ENCODE peak calls at places on chromosome 15, in four cellular contexts. D, C, K and P are unnamed samples.

GRCh38 chr15:36680751-36681150 is 101.3 kb downstream of the CDIN1 start:
- DNase-seq in D (no peak), C (no peak), K (no peak), P (no peak)

GRCh38 chr15:61137139-61137792 is 91.8 kb downstream of the RORA start:
- DNase-seq in D (no peak), C (no peak), K (no peak), P (no peak)

GRCh38 chr15:92883643-92884458 is 16.3 kb upstream of the CHD2 start:
- DNase-seq in D (no peak), C (no peak), K (peak; percentile 62), P (no peak)

GRCh38 chr15:66515901-66516322 is 10.8 kb downstream of the ZWILCH start:
- DNase-seq in D (no peak), C (no peak), K (no peak), P (no peak)

GRCh38 chr15:54576303-54576935 is 598.2 kb downstream of the UNC13C start:
- DNase-seq in D (no peak), C (no peak), K (no peak), P (no peak)

GRCh38 chr15:85899927-85900326 is 105.2 kb upstream of the KLHL25 start:
- DNase-seq in D (no peak), C (no peak), K (no peak), P (no peak)

GRCh38 chr15:91867581-91868026 is 14.1 kb downstream of the SLCO3A1 start:
- DNase-seq in D (peak; percentile 78), C (no peak), K (peak; percentile 87), P (no peak)

GRCh38 chr15:36982441-36982840 is 117.9 kb downstream of the MEIS2 start:
- DNase-seq in D (no peak), C (no peak), K (peak; percentile 31), P (no peak)

GRCh38 chr15:84929795-84930371 is 45.4 kb downstream of the SLC28A1 start:
- DNase-seq in D (peak; percentile 71), C (peak; percentile 67), K (peak; percentile 72), P (peak; percentile 90)

DNA sequence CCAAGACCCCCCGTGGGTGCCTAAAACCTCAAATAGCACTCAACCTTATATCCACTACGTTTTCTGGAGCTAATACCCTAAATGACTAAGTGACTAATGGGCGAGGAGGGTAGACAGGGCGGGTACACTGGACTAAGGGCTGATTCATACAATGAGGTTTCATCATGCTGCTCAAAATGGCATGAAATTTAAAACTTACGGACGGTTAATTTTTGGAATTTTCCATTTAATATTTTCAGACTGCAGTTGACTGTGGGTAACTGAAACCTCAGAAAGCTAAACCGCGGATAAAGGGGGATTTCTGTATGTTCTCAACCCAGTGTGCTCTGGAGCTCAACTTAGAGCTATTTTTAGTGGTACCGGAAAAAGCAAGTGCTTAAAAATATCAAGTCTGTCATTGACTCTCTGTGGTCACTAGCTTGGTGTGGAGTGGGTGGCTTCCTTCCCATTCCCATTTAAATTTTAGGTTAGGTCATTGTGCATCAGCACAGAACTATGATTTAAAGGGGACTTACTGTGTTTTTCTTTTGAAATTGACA is 72.9 kb downstream of the LRRC28 start:
- DNase-seq in D (peak; percentile 51), C (no peak), K (peak; percentile 83), P (no peak)
- TF ChIP-seq MAZ in D (no peak), C (no peak), K (peak; percentile 7), P (no peak)

GRCh38 chr15:77867266-77868047 is 210.1 kb downstream of the TBC1D2B start:
- DNase-seq in D (no peak), C (no peak), K (no peak), P (no peak)

GRCh38 chr15:77865701-77866100 is 211.8 kb downstream of the TBC1D2B start:
- DNase-seq in D (no peak), C (no peak), K (no peak), P (no peak)

GRCh38 chr15:77865106-77865630 is 212.3 kb downstream of the TBC1D2B start:
- DNase-seq in D (no peak), C (no peak), K (no peak), P (no peak)

GRCh38 chr15:77866186-77866585 is 211.3 kb downstream of the TBC1D2B start:
- DNase-seq in D (no peak), C (no peak), K (no peak), P (no peak)

GRCh38 chr15:77866596-77867125 is 210.8 kb downstream of the TBC1D2B start:
- DNase-seq in D (no peak), C (no peak), K (no peak), P (no peak)
- TF ChIP-seq MAZ in D (no peak), C (no peak), K (no peak), P (no peak)

GRCh38 chr15:76059320-76060097 is at the start of gene TMEM266:
- DNase-seq in D (peak; percentile 54), C (peak; percentile 91), K (peak; percentile 5), P (no peak)
- TF ChIP-seq MAZ in D (no peak), C (no peak), K (no peak), P (no peak)

DNA sequence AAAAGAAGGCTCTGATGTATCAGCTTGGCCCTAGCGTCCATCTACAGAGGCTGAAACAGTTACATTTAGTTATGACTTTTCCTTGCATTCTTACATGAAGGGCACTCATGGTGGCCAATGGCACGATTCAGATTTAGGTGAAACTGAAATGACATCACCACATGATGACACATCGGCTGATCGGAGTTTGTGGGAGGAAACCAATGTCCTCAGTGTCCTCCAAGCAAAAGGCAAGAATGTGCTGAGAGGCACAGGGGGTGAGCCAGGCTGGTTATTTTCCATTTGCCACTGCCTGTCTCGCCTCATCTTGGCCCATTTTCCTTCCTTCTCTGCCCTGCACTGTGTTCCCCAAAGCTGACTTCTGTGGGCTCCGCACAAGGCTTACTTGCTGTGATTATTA is 34.4 kb downstream of the TARS3 start:
- DNase-seq in D (no peak), C (no peak), K (peak; percentile 68), P (no peak)
- TF ChIP-seq MAZ in D (no peak), C (no peak), K (no peak), P (no peak)

GRCh38 chr15:31469801-31470545 is 143.3 kb downstream of the KLF13 start:
- DNase-seq in D (no peak), C (no peak), K (no peak), P (no peak)
- TF ChIP-seq MAZ in D (no peak), C (no peak), K (no peak), P (no peak)

GRCh38 chr15:99322643-99323405 is 71.5 kb downstream of the LRRC28 start:
- DNase-seq in D (no peak), C (no peak), K (peak; percentile 47), P (peak; percentile 53)

GRCh38 chr15:99328673-99329072 is 77.4 kb downstream of the LRRC28 start:
- DNase-seq in D (no peak), C (no peak), K (no peak), P (peak; percentile 41)

GRCh38 chr15:99321477-99321876 is 70.2 kb downstream of the LRRC28 start:
- DNase-seq in D (no peak), C (no peak), K (no peak), P (no peak)

GRCh38 chr15:99324700-99325099 is 73.4 kb downstream of the LRRC28 start:
- DNase-seq in D (no peak), C (no peak), K (no peak), P (no peak)

DNA sequence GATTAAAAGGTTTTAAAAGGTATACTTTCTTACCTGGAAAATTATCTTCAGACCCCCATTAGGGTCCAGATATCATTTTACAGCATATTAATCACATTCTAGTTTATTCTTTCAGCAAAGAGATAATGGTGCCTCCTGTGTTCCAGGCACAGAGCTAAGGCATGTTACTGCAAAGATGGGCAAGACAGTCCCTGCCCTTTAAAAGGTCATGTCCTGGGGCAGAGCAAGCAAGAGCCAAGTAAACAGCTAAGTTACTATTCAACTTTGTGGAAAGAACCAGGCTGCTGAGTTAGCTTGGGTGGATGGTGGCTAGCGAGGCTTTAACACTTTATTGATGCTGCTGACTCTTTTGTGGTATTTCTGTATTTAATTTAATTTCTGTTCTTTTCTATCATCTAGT is 75.0 kb downstream of the LRRC28 start:
- DNase-seq in D (no peak), C (no peak), K (no peak), P (peak; percentile 74)
- TF ChIP-seq MAZ in D (no peak), C (no peak), K (no peak), P (no peak)

DNA sequence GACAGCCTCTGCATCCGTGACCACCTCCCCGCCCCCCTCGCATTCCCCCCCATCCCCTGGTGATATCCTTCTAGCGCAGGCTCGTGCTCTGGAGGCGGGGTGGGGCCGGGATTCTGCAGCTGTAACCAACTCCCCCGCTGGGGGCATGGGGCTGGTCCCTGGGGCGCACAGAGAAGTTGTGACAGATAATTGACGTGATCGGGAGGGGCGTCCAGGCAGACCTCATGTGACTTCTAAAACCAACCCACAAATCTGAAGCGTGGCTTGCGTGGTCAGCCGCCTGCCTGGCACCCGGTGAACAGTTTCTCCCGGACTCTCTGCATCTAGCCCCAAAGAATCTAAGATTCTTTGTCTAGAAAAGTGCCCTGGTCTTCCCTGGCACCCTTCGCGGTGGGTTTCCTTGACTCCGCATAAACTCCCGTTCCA is 100.6 kb upstream of the IGF1R start:
- DNase-seq in D (no peak), C (no peak), K (no peak), P (no peak)
- TF ChIP-seq MAZ in D (no peak), C (no peak), K (no peak), P (no peak)

GRCh38 chr15:57403532-57403931 is 27.2 kb downstream of the CGNL1 start:
- DNase-seq in D (no peak), C (no peak), K (no peak), P (no peak)
- TF ChIP-seq MAZ in D (no peak), C (no peak), K (no peak), P (no peak)